ENCODE peak calls at places on chromosomes 5 and 9, in eight cellular contexts. U is adrenal gland, S is right lobe of liver, J is stomach, P is ovary, R is small intestine, X is Peyer's patch, I is left ventricle myocardium inferior. C is an unnamed sample.

GRCh38 chr5:157342822-157343402 is 77.0 kb downstream of the CYFIP2 start:
- DNase-seq in U (peak; percentile 60), S (no peak), J (peak; percentile 31), P (no peak), R (peak; percentile 22), X (peak; percentile 29), I (no peak), C (no peak)

GRCh38 chr5:54217826-54218503 is 92.4 kb downstream of the ARL15 start:
- DNase-seq in U (peak; percentile 59), S (peak; percentile 48), J (peak; percentile 27), P (no peak), R (peak; percentile 72), X (no peak), I (no peak), C (no peak)

GRCh38 chr5:138000102-138000723 is 32.7 kb downstream of the FAM13B start:
- DNase-seq in U (peak; percentile 79), S (no peak), J (no peak), P (peak; percentile 32), R (no peak), X (no peak), I (no peak), C (no peak)

GRCh38 chr9:91151014-91151740 is 210.5 kb downstream of the AUH start:
- DNase-seq in U (no peak), S (no peak), J (no peak), P (no peak), R (peak; percentile 80), X (peak; percentile 50), I (no peak), C (no peak)

GRCh38 chr5:133824661-133825254 is 143.7 kb downstream of the C5orf15 start:
- DNase-seq in U (no peak), S (no peak), J (no peak), P (no peak), R (peak; percentile 19), X (no peak), I (no peak), C (peak; percentile 35)

GRCh38 chr9:116959775-116960174 is 272.7 kb downstream of the TRIM32 start:
- DNase-seq in U (peak; percentile 21), S (no peak), J (no peak), P (no peak), R (peak; percentile 4), X (no peak), I (no peak), C (peak; percentile 54)

GRCh38 chr9:94906713-94907112 is 180.2 kb downstream of the AOPEP start:
- DNase-seq in U (no peak), S (no peak), J (no peak), P (no peak), R (no peak), X (no peak), I (no peak), C (no peak)

GRCh38 chr5:126300293-126300692 is 122.9 kb upstream of the GRAMD2B start:
- DNase-seq in U (no peak), S (no peak), J (no peak), P (no peak), R (no peak), X (no peak), I (no peak), C (no peak)

GRCh38 chr5:98541641-98542040 is 231.8 kb upstream of the RGMB start:
- DNase-seq in U (no peak), S (no peak), J (no peak), P (no peak), R (no peak), X (no peak), I (no peak), C (no peak)

GRCh38 chr5:7762267-7762666 is 88.7 kb downstream of the CFAP90 start:
- DNase-seq in U (no peak), S (no peak), J (no peak), P (no peak), R (no peak), X (no peak), I (no peak), C (no peak)

GRCh38 chr5:76867027-76867426 is 17.2 kb downstream of the S100Z start:
- DNase-seq in U (no peak), S (no peak), J (no peak), P (no peak), R (no peak), X (no peak), I (no peak), C (no peak)

GRCh38 chr5:10498350-10498749 is 56.7 kb downstream of the ROPN1L start:
- DNase-seq in U (no peak), S (no peak), J (no peak), P (no peak), R (no peak), X (no peak), I (no peak), C (peak; percentile 4)

GRCh38 chr5:173890195-173890951 is 2.2 kb downstream of the CPEB4 start:
- DNase-seq in U (peak; percentile 72), S (no peak), J (no peak), P (peak; percentile 53), R (peak; percentile 63), X (no peak), I (peak; percentile 38), C (no peak)

GRCh38 chr9:75885652-75886051 is 4.8 kb upstream of the PCSK5 start:
- DNase-seq in U (no peak), S (no peak), J (no peak), P (no peak), R (no peak), X (no peak), I (no peak), C (no peak)

GRCh38 chr5:61159070-61159469 is 3.2 kb downstream of the SMIM15 start:
- DNase-seq in U (no peak), S (no peak), J (no peak), P (no peak), R (no peak), X (no peak), I (no peak), C (no peak)

GRCh38 chr5:95734916-95735315 is 3.8 kb downstream of the RHOBTB3 start:
- DNase-seq in U (no peak), S (peak; percentile 81), J (no peak), P (peak; percentile 61), R (peak; percentile 41), X (no peak), I (no peak), C (no peak)

GRCh38 chr9:21998026-21998425 is 3.4 kb downstream of the CDKN2B-AS1 start:
- DNase-seq in U (no peak), S (no peak), J (no peak), P (no peak), R (no peak), X (no peak), I (no peak), C (no peak)

GRCh38 chr5:175861337-175862130 is 9.8 kb upstream of the CPLX2 start:
- DNase-seq in U (peak; percentile 26), S (no peak), J (no peak), P (no peak), R (peak; percentile 7), X (no peak), I (no peak), C (no peak)

GRCh38 chr5:152061095-152061494 is 136.4 kb upstream of the GLRA1 start:
- DNase-seq in U (no peak), S (no peak), J (no peak), P (no peak), R (no peak), X (no peak), I (no peak), C (no peak)

GRCh38 chr5:52457808-52458207 is 329.9 kb upstream of the ITGA1 start:
- DNase-seq in U (no peak), S (no peak), J (no peak), P (no peak), R (no peak), X (no peak), I (no peak), C (no peak)

GRCh38 chr5:91225848-91226686 is 157.1 kb downstream of the ARRDC3 start:
- DNase-seq in U (peak; percentile 30), S (no peak), J (peak; percentile 64), P (no peak), R (peak; percentile 66), X (peak; percentile 38), I (no peak), C (no peak)

GRCh38 chr5:35938518-35939227 is at the start of gene CAPSL:
- DNase-seq in U (peak; percentile 73), S (peak; percentile 65), J (peak; percentile 41), P (no peak), R (peak; percentile 40), X (no peak), I (no peak), C (no peak)
- H3K4me3 ChIP-seq in U (no peak within 1 kb of the TSS), S (no peak within 1 kb of the TSS), J (no peak within 1 kb of the TSS), P (no peak within 1 kb of the TSS), R (no peak within 1 kb of the TSS), X (no peak within 1 kb of the TSS), I (no peak within 1 kb of the TSS), C (no peak within 1 kb of the TSS)

GRCh38 chr9:131289301-131290038 is at the start of gene PLPP7:
- DNase-seq in U (peak; percentile 88), S (no peak), J (no peak), P (peak; percentile 74), R (no peak), X (peak; percentile 25), I (peak; percentile 88), C (peak; percentile 87)

GRCh38 chr9:131290039-131290766 is 680 bp downstream of the PLPP7 start:
- DNase-seq in U (peak; percentile 58), S (no peak), J (no peak), P (no peak), R (no peak), X (no peak), I (no peak), C (no peak)

GRCh38 chr9:131291795-131292315 is 2.3 kb downstream of the PLPP7 start:
- DNase-seq in U (no peak), S (no peak), J (no peak), P (no peak), R (no peak), X (no peak), I (no peak), C (no peak)

GRCh38 chr9:131290767-131291370 is 1.3 kb downstream of the PLPP7 start:
- DNase-seq in U (no peak), S (no peak), J (no peak), P (no peak), R (no peak), X (no peak), I (no peak), C (no peak)

DNA sequence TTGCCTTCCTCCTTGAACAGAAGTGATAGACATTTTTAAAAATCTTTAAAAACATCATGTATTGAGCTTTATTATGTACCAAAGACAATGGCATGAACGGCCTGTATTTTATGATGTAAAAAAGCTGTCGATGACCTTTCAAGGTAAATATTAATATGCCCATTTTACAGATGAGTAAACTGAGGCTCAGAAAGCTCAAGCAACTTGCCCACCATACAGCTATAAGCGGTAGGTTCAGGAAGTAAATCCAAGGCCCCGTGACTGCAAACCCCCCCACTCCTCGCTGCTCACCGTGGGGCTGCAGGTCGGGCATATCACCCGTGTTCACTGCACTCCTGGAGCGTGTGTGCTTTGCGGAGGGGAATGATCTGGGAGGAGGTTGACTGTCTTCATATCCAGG is 3.4 kb downstream of the PLPP7 start:
- DNase-seq in U (no peak), S (no peak), J (no peak), P (no peak), R (no peak), X (no peak), I (no peak), C (no peak)
- H3K4me1 ChIP-seq in U (peaks cover 6% of the 10 kb centered on the region), S (no peaks in the 10 kb centered on the region), J (peaks cover 9% of the 10 kb centered on the region), P (peaks cover 11% of the 10 kb centered on the region), R (no peaks in the 10 kb centered on the region), X (no peaks in the 10 kb centered on the region), I (peaks cover 89% of the 10 kb centered on the region), C (no peaks in the 10 kb centered on the region)

GRCh38 chr9:133780962-133781827 is 43.0 kb upstream of the SARDH start:
- DNase-seq in U (no peak), S (no peak), J (no peak), P (no peak), R (no peak), X (no peak), I (no peak), C (peak; percentile 51)
- H3K27ac ChIP-seq in U (no peak overlapping the region), S (no peak overlapping the region), J (no peak overlapping the region), P (no peak overlapping the region), R (no peak overlapping the region), X (no peak overlapping the region), I (no peak overlapping the region), C (no peak overlapping the region)

GRCh38 chr5:159878988-159879471 is 37.3 kb upstream of the ADRA1B start:
- DNase-seq in U (peak; percentile 57), S (peak; percentile 55), J (peak; percentile 40), P (peak; percentile 64), R (no peak), X (no peak), I (peak; percentile 72), C (peak; percentile 87)
- H3K4me3 ChIP-seq in U (no peak overlapping the region), S (no peak overlapping the region), J (no peak overlapping the region), P (no peak overlapping the region), R (no peak overlapping the region), X (no peak overlapping the region), I (no peak overlapping the region), C (no peak overlapping the region)

C was measured in aorta.